ENCODE peak calls at places on chromosome 9, in five cellular contexts. N is posterior cingulate gyrus; Q is NCI-H774; R is GDM1; P is activated CD4-positive, alpha-beta T cell treated with anti-CD3 and anti-CD28 coated beads, Interleukin-2, amount 50 U/mL, for 24 hours. I is an unnamed sample.

GRCh38 chr9:112945620-112946208 is 55.0 kb upstream of the SLC46A2 start:
- DNase-seq in N (no peak), Q (no peak), R (no peak), P (no peak), I (peak; percentile 4)

GRCh38 chr9:90107021-90107771 is 502.4 kb downstream of the GADD45G start:
- DNase-seq in N (no peak), Q (peak; percentile 82), R (no peak), P (no peak), I (peak; percentile 79)

GRCh38 chr9:20043035-20043434 is 254.2 kb upstream of the SLC24A2 start:
- DNase-seq in N (no peak), Q (no peak), R (no peak), P (no peak), I (peak; percentile 5)

GRCh38 chr9:128297221-128297773 is 21.2 kb downstream of the SWI5 start:
- DNase-seq in N (no peak), Q (no peak), R (no peak), P (no peak), I (peak; percentile 61)

GRCh38 chr9:121289554-121290370 is 21.8 kb downstream of the GSN start:
- DNase-seq in N (peak; percentile 11), Q (no peak), R (no peak), P (no peak), I (no peak)

GRCh38 chr9:69122086-69122390 is 52.0 kb upstream of the TJP2 start:
- DNase-seq in N (peak; percentile 84), Q (peak; percentile 33), R (no peak), P (no peak), I (peak; percentile 76)

GRCh38 chr9:96061293-96061987 is 185.9 kb downstream of the ERCC6L2 start:
- DNase-seq in N (peak; percentile 58), Q (no peak), R (peak; percentile 43), P (peak; percentile 11), I (peak; percentile 31)

GRCh38 chr9:124776952-124777645 is at the start of gene OLFML2A:
- DNase-seq in N (no peak), Q (peak; percentile 49), R (no peak), P (no peak), I (no peak)

GRCh38 chr9:16315720-16316119 is 554.8 kb downstream of the BNC2 start:
- DNase-seq in N (no peak), Q (no peak), R (no peak), P (no peak), I (no peak)

GRCh38 chr9:108444400-108445358 is 411.1 kb downstream of the ACTL7B start:
- DNase-seq in N (no peak), Q (peak; percentile 89), R (no peak), P (no peak), I (no peak)

GRCh38 chr9:91159664-91160121 is 202.0 kb downstream of the AUH start:
- DNase-seq in N (no peak), Q (no peak), R (no peak), P (no peak), I (peak; percentile 32)

GRCh38 chr9:132384376-132384775 is 22.3 kb downstream of the TTF1 start:
- DNase-seq in N (no peak), Q (no peak), R (no peak), P (no peak), I (no peak)

GRCh38 chr9:88920645-88921044 is 70.6 kb upstream of the S1PR3 start:
- DNase-seq in N (no peak), Q (no peak), R (no peak), P (no peak), I (no peak)

GRCh38 chr9:27280249-27280648 is 16.7 kb downstream of the EQTN start:
- DNase-seq in N (no peak), Q (no peak), R (no peak), P (no peak), I (no peak)

GRCh38 chr9:88922091-88922490 is 69.2 kb upstream of the S1PR3 start:
- DNase-seq in N (no peak), Q (no peak), R (no peak), P (no peak), I (peak; percentile 67)

GRCh38 chr9:21605489-21605931 is 123.4 kb upstream of the IFNE start:
- DNase-seq in N (no peak), Q (no peak), R (no peak), P (no peak), I (no peak)

GRCh38 chr9:4020038-4020746 is 279.7 kb downstream of the GLIS3 start:
- DNase-seq in N (no peak), Q (no peak), R (no peak), P (no peak), I (no peak)

GRCh38 chr9:83472221-83472665 is 66.0 kb downstream of the FRMD3 start:
- DNase-seq in N (no peak), Q (no peak), R (no peak), P (no peak), I (peak; percentile 93)

GRCh38 chr9:110207071-110207923 is 662 bp downstream of the C9orf152 start:
- DNase-seq in N (no peak), Q (no peak), R (no peak), P (no peak), I (peak; percentile 74)

GRCh38 chr9:88808019-88808656 is 183.1 kb upstream of the S1PR3 start:
- DNase-seq in N (no peak), Q (no peak), R (no peak), P (no peak), I (no peak)

GRCh38 chr9:131194767-131195166 is 69.4 kb downstream of the NUP214 start:
- DNase-seq in N (no peak), Q (no peak), R (no peak), P (no peak), I (no peak)

GRCh38 chr9:116190997-116191396 is 37.4 kb downstream of the PAPPA start:
- DNase-seq in N (no peak), Q (no peak), R (no peak), P (no peak), I (no peak)

GRCh38 chr9:29976981-29977380 is 2403.7 kb upstream of the C9orf72 start:
- DNase-seq in N (no peak), Q (no peak), R (no peak), P (no peak), I (no peak)

I was measured in small intestine.